ENCODE peak calls at places on chromosome 16, in nine cellular contexts. L is PC-3, R is GM13976, J is heart right ventricle, F is neural crest cell, W is body of pancreas, E is WERI-Rb-1, N is GM06990, I is B cell. K is an unnamed sample.

GRCh38 chr16:4404247-4404966 is 12.0 kb downstream of the CORO7 start:
- DNase-seq in N (no peak), E (peak), L (peak), I (no peak), R (no peak), F (peak), J (no peak), W (no peak), K (no peak)

GRCh38 chr16:3498988-3499387 is 1.8 kb upstream of the CLUAP1 start:
- DNase-seq in L (no peak), R (no peak), N (no peak), F (no peak), W (no peak), I (no peak), E (no peak), J (no peak), K (no peak)

GRCh38 chr16:87968541-87968940 is 17.3 kb downstream of the BANP start:
- DNase-seq in I (no peak), W (no peak), F (no peak), R (no peak), L (no peak), J (no peak), E (no peak), N (no peak), K (no peak)

GRCh38 chr16:11183035-11183812 is 72.8 kb downstream of the SOCS1 start:
- DNase-seq in F (no peak), N (peak), I (peak), J (no peak), L (no peak), W (no peak), E (no peak), R (peak), K (peak)

GRCh38 chr16:2897110-2897509 is 14.1 kb downstream of the FLYWCH2 start:
- DNase-seq in E (no peak), I (peak), R (peak), L (no peak), W (no peak), J (no peak), N (peak), F (no peak), K (peak)

GRCh38 chr16:3904875-3905274 is 24.4 kb upstream of the CREBBP start:
- DNase-seq in L (no peak), I (no peak), N (no peak), R (no peak), F (no peak), W (no peak), J (no peak), E (no peak), K (no peak)

GRCh38 chr16:54165174-54165911 is 121.2 kb downstream of the IRX3 start:
- DNase-seq in J (no peak), L (no peak), F (no peak), R (no peak), I (no peak), N (no peak), E (peak), W (no peak), K (no peak)

GRCh38 chr16:69522732-69523404 is 42.9 kb upstream of the NFAT5 start:
- DNase-seq in R (no peak), N (no peak), E (no peak), W (no peak), L (no peak), F (no peak), I (no peak), J (no peak), K (no peak)

GRCh38 chr16:56190903-56191806 is at the start of gene GNAO1:
- DNase-seq in I (peak), E (peak), R (peak), L (peak), W (peak), N (peak), F (peak), J (peak), K (peak)

GRCh38 chr16:77789646-77790370 is 1.4 kb downstream of the VAT1L start:
- DNase-seq in L (no peak), J (no peak), F (no peak), N (no peak), E (peak), I (no peak), R (no peak), W (no peak), K (no peak)

GRCh38 chr16:89720520-89720858 is 209 bp downstream of the VPS9D1 start:
- DNase-seq in J (peak), I (no peak), N (no peak), W (peak), E (peak), R (no peak), L (peak), F (no peak), K (no peak)

GRCh38 chr16:84383106-84383505 is 14.8 kb downstream of the ATP2C2 start:
- DNase-seq in L (no peak), I (no peak), N (no peak), E (no peak), J (no peak), F (no peak), W (no peak), R (no peak), K (no peak)

GRCh38 chr16:83717814-83718213 is 90.0 kb upstream of the HSBP1 start:
- DNase-seq in F (no peak), L (no peak), N (no peak), E (no peak), R (no peak), W (no peak), I (no peak), J (peak), K (no peak)

GRCh38 chr16:66043326-66043725 is 323.2 kb upstream of the CDH5 start:
- DNase-seq in W (no peak), J (no peak), R (no peak), I (no peak), E (no peak), L (no peak), F (no peak), N (no peak), K (no peak)

GRCh38 chr16:12439443-12440232 is 364.0 kb downstream of the CPPED1 start:
- DNase-seq in W (no peak), F (no peak), L (peak), R (no peak), N (no peak), E (no peak), I (no peak), J (no peak), K (no peak)

GRCh38 chr16:88651989-88652762 is 1.3 kb upstream of the CYBA start:
- DNase-seq in I (no peak), W (no peak), R (no peak), F (no peak), J (no peak), L (no peak), N (no peak), E (no peak), K (no peak)

GRCh38 chr16:75702247-75702646 is 986 bp upstream of the DUXB start:
- DNase-seq in F (no peak), E (peak), W (no peak), J (no peak), R (no peak), N (no peak), L (no peak), I (no peak), K (no peak)

GRCh38 chr16:53415504-53415903 is 18.8 kb upstream of the RBL2 start:
- DNase-seq in N (no peak), F (no peak), J (no peak), W (no peak), E (peak), I (no peak), R (no peak), L (peak), K (no peak)

GRCh38 chr16:13997933-13998332 is 73.2 kb upstream of the MRTFB start:
- DNase-seq in R (peak), I (peak), N (peak), J (no peak), F (no peak), L (peak), E (no peak), W (no peak), K (peak)

GRCh38 chr16:82344157-82344556 is 174.1 kb upstream of the MPHOSPH6 start:
- DNase-seq in R (no peak), W (peak), N (no peak), E (peak), J (no peak), L (peak), F (no peak), I (no peak), K (peak)

GRCh38 chr16:80174416-80174815 is 366.4 kb upstream of the DYNLRB2 start:
- DNase-seq in W (no peak), L (peak), I (no peak), N (no peak), F (no peak), J (no peak), R (no peak), E (no peak), K (no peak)

GRCh38 chr16:51163366-51163765 is 12.3 kb upstream of the SALL1 start:
- DNase-seq in L (no peak), N (no peak), W (no peak), E (no peak), J (no peak), R (no peak), F (no peak), I (no peak), K (no peak)

GRCh38 chr16:52816993-52817392 is 235.7 kb downstream of the CHD9NB start:
- DNase-seq in L (no peak), R (no peak), I (no peak), F (no peak), E (no peak), N (no peak), J (no peak), W (no peak), K (no peak)

GRCh38 chr16:19520861-19521331 is 1.0 kb downstream of the GDE1 start:
- DNase-seq in R (peak), N (no peak), J (no peak), F (no peak), E (no peak), L (peak), W (no peak), I (no peak), K (peak)

GRCh38 chr16:81731636-81732035 is 47.5 kb upstream of the PLCG2 start:
- DNase-seq in N (no peak), W (no peak), I (no peak), J (no peak), R (no peak), E (no peak), L (no peak), F (no peak), K (no peak)

GRCh38 chr16:56286819-56287218 is 95.5 kb downstream of the GNAO1 start:
- DNase-seq in L (no peak), E (no peak), F (no peak), W (no peak), R (no peak), N (no peak), I (no peak), J (no peak), K (no peak)

GRCh38 chr16:11256657-11257130 is 690 bp upstream of the SOCS1 start:
- DNase-seq in L (peak), F (no peak), J (peak), N (no peak), R (no peak), I (no peak), E (peak), W (peak), K (no peak)

GRCh38 chr16:57360321-57360935 is 1.8 kb downstream of the CCL22 start:
- DNase-seq in F (no peak), E (no peak), N (no peak), R (no peak), W (no peak), I (no peak), L (no peak), J (no peak), K (no peak)

GRCh38 chr16:11131706-11132105 is 124.3 kb downstream of the SOCS1 start:
- DNase-seq in E (no peak), I (no peak), N (no peak), F (no peak), J (no peak), L (no peak), W (no peak), R (no peak), K (no peak)

GRCh38 chr16:19766988-19767387 is 48.9 kb downstream of the IQCK start:
- DNase-seq in W (no peak), I (no peak), R (no peak), J (no peak), F (no peak), N (no peak), L (no peak), E (no peak), K (no peak)

GRCh38 chr16:25747160-25747758 is 55.5 kb downstream of the HS3ST4 start:
- DNase-seq in N (no peak), L (peak), R (no peak), F (peak), E (no peak), I (no peak), J (no peak), W (no peak), K (peak)

GRCh38 chr16:70428178-70428998 is 10.5 kb downstream of the ST3GAL2 start:
- DNase-seq in J (peak), R (peak), L (peak), F (peak), E (peak), N (peak), W (peak), I (no peak), K (peak)

GRCh38 chr16:2740476-2740875 is 12.0 kb upstream of the SRRM2 start:
- DNase-seq in W (no peak), R (no peak), J (no peak), L (no peak), N (no peak), I (no peak), F (no peak), E (no peak), K (no peak)

GRCh38 chr16:4029816-4030215 is 86.4 kb downstream of the ADCY9 start:
- DNase-seq in I (no peak), R (no peak), F (no peak), E (no peak), W (no peak), N (no peak), J (no peak), L (no peak), K (no peak)

GRCh38 chr16:1900452-1900774 is 17.8 kb downstream of the HS3ST6 start:
- DNase-seq in W (no peak), F (no peak), R (no peak), N (no peak), I (no peak), L (no peak), J (no peak), E (no peak), K (no peak)

GRCh38 chr16:82633964-82634600 is 7.3 kb downstream of the CDH13 start:
- DNase-seq in L (peak), J (no peak), N (no peak), W (no peak), R (no peak), E (no peak), I (no peak), F (peak), K (no peak)

GRCh38 chr16:56708418-56708817 is 21.5 kb upstream of the NUP93 start:
- DNase-seq in I (no peak), L (no peak), N (no peak), F (no peak), R (no peak), W (no peak), J (no peak), E (no peak), K (no peak)

GRCh38 chr16:16052916-16053315 is 103.5 kb downstream of the ABCC1 start:
- DNase-seq in R (no peak), N (no peak), I (no peak), W (no peak), J (no peak), E (no peak), F (no peak), L (no peak), K (no peak)

GRCh38 chr16:88059701-88060386 is 108.6 kb downstream of the BANP start:
- DNase-seq in N (no peak), L (no peak), W (no peak), J (no peak), E (no peak), I (no peak), F (no peak), R (no peak), K (no peak)

GRCh38 chr16:30972872-30973271 is 12.1 kb upstream of the HSD3B7 start:
- DNase-seq in I (no peak), R (no peak), J (no peak), E (no peak), L (no peak), W (no peak), N (no peak), F (no peak), K (no peak)
- TF ChIP-seq CTCF in I (no peak), R (peak), J (no peak), E (no peak), L (no peak), W (no peak), N (no peak), F (no peak), K (no peak)

DNA sequence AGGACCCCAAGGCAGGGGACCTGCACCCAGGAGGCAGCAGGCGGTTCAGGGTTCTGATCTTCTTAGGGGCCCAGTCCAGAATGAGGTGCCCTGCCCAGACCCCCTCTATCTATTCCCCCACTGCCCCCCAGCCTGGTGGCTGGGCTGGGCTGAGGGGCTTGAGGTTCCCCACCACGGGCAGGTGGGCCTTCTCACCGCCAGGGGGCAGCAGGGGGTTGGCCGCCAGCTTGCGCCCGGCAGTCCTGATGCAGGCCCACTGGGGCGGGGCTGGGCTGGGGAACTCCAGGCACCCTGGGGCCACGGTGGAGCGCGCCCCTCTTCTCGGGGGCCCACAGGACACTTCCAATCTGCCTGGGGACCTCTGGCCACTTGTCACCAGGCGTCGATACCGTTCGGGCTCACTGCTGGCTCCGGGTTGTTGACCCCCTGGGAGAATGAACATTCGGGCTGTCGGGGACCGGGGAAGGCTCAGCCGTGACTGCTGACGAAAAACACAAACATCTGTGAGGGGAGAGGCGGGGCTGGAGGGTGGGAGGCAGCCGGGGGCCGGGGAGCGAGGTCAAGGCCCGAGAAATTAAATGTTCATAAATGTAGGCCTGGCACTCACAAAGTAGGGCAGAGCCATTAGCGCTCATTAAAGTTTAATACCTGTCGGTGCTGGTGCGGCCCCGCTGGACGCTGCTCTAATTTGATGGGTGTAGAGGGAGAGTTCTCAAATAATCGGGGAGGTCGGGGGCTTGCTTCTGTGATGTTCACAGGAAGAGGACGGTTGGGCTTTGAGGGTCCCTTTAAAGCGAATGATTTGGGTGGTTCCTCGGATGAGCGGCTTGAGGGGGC is 219.2 kb upstream of the GSE1 start:
- DNase-seq in J (peak), E (peak), R (peak), F (peak), N (peak), I (peak), W (peak), L (peak), K (peak)
- TF ChIP-seq CTCF in J (peak), E (peak), R (peak), F (peak), N (peak), I (peak), W (peak), L (peak), K (peak)

DNA sequence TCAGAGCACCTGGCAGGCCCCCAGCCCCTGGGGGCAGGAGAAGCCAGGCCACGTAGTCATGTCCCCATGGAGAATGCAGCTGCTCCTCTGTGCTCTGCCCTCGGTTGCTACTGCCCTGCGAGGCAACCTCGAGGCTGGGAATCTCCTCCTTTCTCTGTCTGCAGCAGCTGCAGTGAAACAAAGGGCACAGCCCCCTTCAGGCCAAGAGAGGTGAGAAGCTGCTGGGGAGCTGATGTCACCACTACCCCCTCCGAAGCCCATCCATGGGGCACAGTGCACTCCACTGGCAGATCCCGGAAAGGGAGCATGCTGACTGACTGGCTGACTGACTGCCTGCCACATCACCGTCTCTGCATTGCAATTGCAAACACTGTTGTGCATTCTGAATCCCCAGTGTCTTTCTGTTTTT is 103.7 kb downstream of the GRIN2A start:
- DNase-seq in W (no peak), L (no peak), E (peak), I (no peak), F (peak), R (no peak), N (no peak), J (no peak), K (no peak)
- TF ChIP-seq CTCF in W (no peak), L (no peak), E (peak), I (no peak), F (no peak), R (no peak), N (no peak), J (no peak), K (no peak)

DNA sequence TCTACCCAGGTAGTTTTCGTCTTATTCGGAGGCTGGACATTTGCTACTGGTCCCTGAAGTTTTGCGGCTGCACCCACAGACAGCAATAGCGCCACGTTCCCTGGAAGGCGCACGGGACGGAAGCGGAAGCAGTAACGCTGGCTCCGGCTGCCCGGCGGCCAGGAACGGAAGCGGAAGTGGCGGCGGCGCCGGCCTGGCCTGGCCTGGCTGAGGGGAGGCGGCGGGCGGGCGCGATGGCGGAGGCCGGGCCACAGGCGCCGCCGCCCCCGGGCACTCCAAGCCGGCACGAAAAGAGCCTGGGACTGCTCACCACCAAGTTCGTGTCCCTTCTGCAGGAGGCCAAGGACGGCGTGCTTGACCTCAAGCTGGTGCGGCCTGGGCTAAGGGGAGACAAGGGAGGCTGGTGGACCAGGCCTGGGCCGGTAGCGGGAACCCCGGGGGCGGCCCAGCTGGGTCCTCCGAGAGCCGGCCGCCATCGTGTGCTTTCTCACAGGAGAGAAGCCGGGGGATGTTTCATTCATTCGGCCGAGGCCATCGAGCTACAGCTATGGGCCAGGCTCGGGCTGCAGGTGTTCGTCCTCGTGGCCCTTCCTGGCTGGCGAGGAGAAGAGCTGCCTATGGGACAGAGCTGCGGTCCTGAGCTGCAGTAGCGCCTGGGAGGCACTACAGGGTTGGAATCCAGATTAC is at the start of gene E2F4:
- DNase-seq in F (peak), W (peak), N (peak), I (peak), E (peak), R (peak), L (peak), J (peak), K (peak)
- TF ChIP-seq CTCF in F (no peak), W (peak), N (no peak), I (no peak), E (no peak), R (no peak), L (no peak), J (no peak), K (no peak)

GRCh38 chr16:62261760-62262159 is 225.5 kb upstream of the CDH8 start:
- DNase-seq in R (no peak), F (no peak), L (no peak), W (no peak), N (no peak), I (no peak), J (no peak), E (no peak), K (no peak)

GRCh38 chr16:62253926-62254325 is 217.7 kb upstream of the CDH8 start:
- DNase-seq in W (no peak), L (no peak), R (no peak), J (no peak), N (no peak), F (no peak), I (no peak), E (no peak), K (no peak)

GRCh38 chr16:62254847-62255246 is 218.6 kb upstream of the CDH8 start:
- DNase-seq in N (no peak), E (no peak), J (no peak), W (no peak), L (no peak), F (no peak), R (no peak), I (no peak), K (no peak)

DNA sequence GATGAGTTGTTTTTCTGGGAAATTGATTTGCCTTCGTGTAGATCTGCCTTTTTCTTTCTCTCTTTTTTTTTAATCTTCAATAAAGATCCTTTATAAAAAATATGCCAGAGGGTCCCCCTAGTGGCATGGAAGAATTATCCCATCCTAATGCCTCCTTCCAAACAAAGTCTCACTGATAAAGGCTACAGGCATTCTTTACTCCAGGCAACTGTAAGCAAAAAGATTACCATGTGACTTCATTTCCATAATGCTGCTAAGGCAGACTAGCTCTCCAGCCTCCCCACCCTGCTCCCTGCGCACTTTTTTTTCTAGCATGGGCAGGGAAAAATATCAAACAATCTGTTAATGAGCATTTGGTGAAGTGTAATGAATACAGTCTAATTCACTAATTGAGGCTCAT is 220.2 kb upstream of the CDH8 start:
- DNase-seq in E (no peak), F (no peak), R (no peak), I (no peak), W (no peak), N (no peak), J (no peak), L (no peak), K (no peak)
- TF ChIP-seq CTCF in E (peak), F (peak), R (no peak), I (no peak), W (no peak), N (no peak), J (no peak), L (peak), K (no peak)